ENCODE peak calls at places on chromosomes 12 and 14, in four cellular contexts. X, R, T and P are unnamed samples. For H3K4me1, the result is how much of the 10 kb centered on the place peaks cover.

GRCh38 chr12:72296389-72296788 is 24.2 kb downstream of the TRHDE start:
- DNase-seq in X (no peak), R (no peak), T (no peak), P (no peak)

GRCh38 chr12:54700301-54700700 is 52.1 kb upstream of the DCD start:
- DNase-seq in R (no peak), T (no peak), X (no peak), P (no peak)

GRCh38 chr12:11810160-11810559 is 160.7 kb downstream of the ETV6 start:
- DNase-seq in R (no peak), X (no peak), T (no peak), P (no peak)

GRCh38 chr12:52798671-52799497 is 3.0 kb upstream of the KRT3 start:
- DNase-seq in T (no peak), R (no peak), X (no peak), P (no peak)

GRCh38 chr14:50260511-50260910 is 29.1 kb upstream of the SOS2 start:
- DNase-seq in T (no peak), R (no peak), X (no peak), P (no peak)

GRCh38 chr12:80241576-80242273 is 142.4 kb downstream of the OTOGL start:
- DNase-seq in R (no peak), X (no peak), T (no peak), P (no peak)

GRCh38 chr14:70600382-70601157 is at the start of gene MED6:
- DNase-seq in R (peak), X (peak), T (peak), P (peak)

GRCh38 chr14:104660597-104660996 is 28.8 kb upstream of the INF2 start:
- DNase-seq in T (no peak), R (no peak), X (no peak), P (peak)

GRCh38 chr12:113416091-113416754 is 6.0 kb upstream of the SDSL start:
- DNase-seq in R (no peak), X (no peak), T (no peak), P (peak)

GRCh38 chr14:33309081-33309480 is 370.4 kb downstream of the NPAS3 start:
- DNase-seq in X (no peak), R (no peak), T (no peak), P (no peak)

GRCh38 chr12:2246358-2246757 is 193.6 kb downstream of the CACNA1C start:
- DNase-seq in R (no peak), X (no peak), T (no peak), P (no peak)

GRCh38 chr12:41242613-41243012 is 54.5 kb downstream of the PDZRN4 start:
- DNase-seq in R (no peak), X (no peak), T (no peak), P (no peak)

GRCh38 chr12:75599061-75599460 is 87.7 kb upstream of the KRR1 start:
- DNase-seq in T (no peak), R (no peak), X (no peak), P (no peak)

GRCh38 chr14:105494606-105494929 is 3.5 kb downstream of the TEDC1 start:
- DNase-seq in X (no peak), T (no peak), R (no peak), P (no peak)

GRCh38 chr14:104676694-104677505 is 12.5 kb upstream of the INF2 start:
- DNase-seq in X (no peak), R (no peak), T (peak), P (peak)

GRCh38 chr12:83265798-83266197 is 579.1 kb downstream of the TMTC2 start:
- DNase-seq in X (no peak), T (no peak), R (no peak), P (no peak)

GRCh38 chr12:83256581-83256980 is 569.9 kb downstream of the TMTC2 start:
- DNase-seq in X (no peak), T (no peak), R (no peak), P (no peak)

DNA sequence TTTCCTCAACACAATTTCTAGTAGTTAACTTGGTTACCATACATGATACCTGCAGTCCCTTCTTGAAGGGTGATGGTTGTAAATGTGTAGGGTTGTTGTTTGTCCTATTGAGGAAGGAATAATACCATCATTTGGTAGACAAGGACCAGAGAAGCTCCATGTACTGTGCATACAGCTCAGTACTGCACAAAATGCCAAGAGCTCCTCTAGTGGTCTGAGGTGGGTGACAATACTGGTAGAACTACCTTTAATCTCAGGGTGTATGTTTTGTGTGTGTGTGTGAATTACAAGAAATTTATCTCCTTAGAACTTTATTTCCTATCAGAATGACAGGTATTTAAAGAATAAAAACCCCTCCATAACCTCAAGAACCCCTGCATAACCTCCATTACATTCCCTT is 575.3 kb downstream of the TMTC2 start:
- DNase-seq in R (no peak), X (no peak), T (no peak), P (no peak)
- TF ChIP-seq POLR2AphosphoS5 in R (no peak), X (no peak), T (no peak), P (no peak)

DNA sequence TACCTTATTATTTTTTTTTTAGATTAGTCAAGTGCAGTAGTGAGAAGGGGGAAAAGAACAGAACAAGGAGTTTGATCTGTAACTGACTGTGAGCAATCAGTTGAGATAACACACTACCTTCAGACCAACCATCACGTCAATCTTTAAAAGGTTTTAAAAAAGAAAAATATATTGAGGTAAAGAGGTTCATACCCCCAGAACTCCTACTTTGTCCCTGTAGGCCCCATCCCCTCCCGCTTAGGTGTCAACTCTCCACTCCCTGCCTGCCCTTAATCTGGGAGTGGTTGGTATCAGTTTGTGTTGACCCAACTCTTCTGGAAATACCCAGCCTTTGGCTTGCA is 16.2 kb downstream of the MMP14 start:
- DNase-seq in R (no peak), T (no peak), X (no peak), P (no peak)
- H3K4me1 ChIP-seq in R (under half), T (half or more), X (under half), P (under half)

GRCh38 chr14:23057757-23058653 is 685 bp upstream of the CDH24 start:
- DNase-seq in T (peak), R (peak), X (peak), P (peak)
- TF ChIP-seq POLR2A in T (no peak), R (peak), X (peak), P (peak)

DNA sequence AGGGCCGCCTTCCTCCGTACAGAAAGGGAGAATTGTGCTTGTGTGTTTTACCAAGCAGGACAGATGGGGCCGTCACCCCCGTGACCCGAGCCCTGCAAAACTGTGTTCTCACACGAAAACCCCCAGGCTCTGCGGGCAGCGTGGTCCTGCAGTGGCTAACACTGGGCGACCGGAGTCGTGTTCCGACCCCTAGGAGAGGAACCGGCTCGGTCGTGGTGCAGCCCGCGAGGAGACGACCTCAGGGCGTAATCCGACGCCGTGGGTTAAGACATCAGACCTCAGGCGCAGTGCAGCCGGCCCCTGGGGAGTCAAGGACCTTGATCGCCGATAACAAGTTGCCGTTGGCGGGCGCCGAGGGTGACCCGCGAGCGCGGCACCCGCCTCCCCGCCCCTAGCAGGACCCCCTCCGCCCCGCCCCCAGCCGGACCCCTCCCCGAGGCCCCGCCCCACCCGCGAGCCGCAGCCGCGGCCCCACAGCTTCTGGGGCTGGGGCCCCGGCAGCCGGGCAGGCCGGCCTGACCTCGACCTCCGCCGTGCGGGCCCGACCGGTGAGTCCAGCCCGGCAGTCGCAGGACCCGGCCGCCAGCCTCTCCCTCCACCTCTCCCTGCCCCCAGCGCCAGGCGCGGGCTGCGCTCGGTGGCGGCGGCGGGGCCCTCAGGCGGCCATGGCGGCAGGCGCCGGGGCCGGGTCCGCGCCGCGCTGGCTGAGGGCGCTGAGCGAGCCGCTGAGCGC is at the start of gene CHPT1:
- DNase-seq in R (no peak), T (peak), X (peak), P (peak)
- TF ChIP-seq POLR2AphosphoS5 in R (no peak), T (no peak), X (no peak), P (no peak)